ENCODE peak calls at places on chromosomes 6 and 20, in four cellular contexts. One of them, this sample, is unnamed.

GRCh38 chr20:25044660-25045342 is 13.1 kb downstream of the ACSS1 start:
- ATAC-seq in left cardiac atrium: peak
- ATAC-seq in central memory CD8-positive, alpha-beta T cell: no peak
- ATAC-seq in activated CD8-positive, alpha-beta T cell treated with anti-CD3 and anti-CD28 coated beads, Interleukin-2, amount 10 ng/mL, durations not matched to agents 7 days and 5 days: no peak
- ATAC-seq in this sample: no peak

GRCh38 chr6:38110407-38111025 is 291.0 kb downstream of the ZFAND3 start:
- ATAC-seq in left cardiac atrium: peak
- ATAC-seq in activated CD8-positive, alpha-beta T cell treated with anti-CD3 and anti-CD28 coated beads, Interleukin-2, amount 10 ng/mL, durations not matched to agents 7 days and 5 days: no peak
- ATAC-seq in central memory CD8-positive, alpha-beta T cell: no peak
- ATAC-seq in this sample: peak

GRCh38 chr6:155026366-155027045 is 31.4 kb downstream of the TIAM2 start:
- ATAC-seq in activated CD8-positive, alpha-beta T cell treated with anti-CD3 and anti-CD28 coated beads, Interleukin-2, amount 10 ng/mL, durations not matched to agents 7 days and 5 days: no peak
- ATAC-seq in left cardiac atrium: peak
- ATAC-seq in central memory CD8-positive, alpha-beta T cell: no peak
- ATAC-seq in this sample: peak

GRCh38 chr6:71649893-71650292 is 236.5 kb upstream of the RIMS1 start:
- ATAC-seq in activated CD8-positive, alpha-beta T cell treated with anti-CD3 and anti-CD28 coated beads, Interleukin-2, amount 10 ng/mL, durations not matched to agents 7 days and 5 days: no peak
- ATAC-seq in left cardiac atrium: no peak
- ATAC-seq in central memory CD8-positive, alpha-beta T cell: no peak
- ATAC-seq in this sample: no peak

GRCh38 chr20:49381558-49382493 is 100.6 kb downstream of the KCNB1 start:
- ATAC-seq in activated CD8-positive, alpha-beta T cell treated with anti-CD3 and anti-CD28 coated beads, Interleukin-2, amount 10 ng/mL, durations not matched to agents 7 days and 5 days: no peak
- ATAC-seq in central memory CD8-positive, alpha-beta T cell: no peak
- ATAC-seq in left cardiac atrium: peak
- ATAC-seq in this sample: peak

GRCh38 chr6:12119085-12119588 is 107.0 kb downstream of the HIVEP1 start:
- ATAC-seq in central memory CD8-positive, alpha-beta T cell: peak
- ATAC-seq in activated CD8-positive, alpha-beta T cell treated with anti-CD3 and anti-CD28 coated beads, Interleukin-2, amount 10 ng/mL, durations not matched to agents 7 days and 5 days: peak
- ATAC-seq in left cardiac atrium: no peak
- ATAC-seq in this sample: peak

GRCh38 chr6:26003102-26003694 is 40.6 kb downstream of the TRIM38 start:
- ATAC-seq in central memory CD8-positive, alpha-beta T cell: no peak
- ATAC-seq in activated CD8-positive, alpha-beta T cell treated with anti-CD3 and anti-CD28 coated beads, Interleukin-2, amount 10 ng/mL, durations not matched to agents 7 days and 5 days: peak
- ATAC-seq in left cardiac atrium: peak
- ATAC-seq in this sample: peak

GRCh38 chr6:113903666-113904330 is 46.7 kb downstream of the MARCKS start:
- ATAC-seq in left cardiac atrium: peak
- ATAC-seq in central memory CD8-positive, alpha-beta T cell: no peak
- ATAC-seq in activated CD8-positive, alpha-beta T cell treated with anti-CD3 and anti-CD28 coated beads, Interleukin-2, amount 10 ng/mL, durations not matched to agents 7 days and 5 days: no peak
- ATAC-seq in this sample: no peak

GRCh38 chr6:166826264-166826663 is 130.1 kb downstream of the RNASET2 start:
- ATAC-seq in left cardiac atrium: peak
- ATAC-seq in activated CD8-positive, alpha-beta T cell treated with anti-CD3 and anti-CD28 coated beads, Interleukin-2, amount 10 ng/mL, durations not matched to agents 7 days and 5 days: no peak
- ATAC-seq in central memory CD8-positive, alpha-beta T cell: no peak
- ATAC-seq in this sample: no peak

GRCh38 chr6:10890151-10890550 is 3.3 kb downstream of the SYCP2L start:
- ATAC-seq in left cardiac atrium: no peak
- ATAC-seq in activated CD8-positive, alpha-beta T cell treated with anti-CD3 and anti-CD28 coated beads, Interleukin-2, amount 10 ng/mL, durations not matched to agents 7 days and 5 days: no peak
- ATAC-seq in central memory CD8-positive, alpha-beta T cell: no peak
- ATAC-seq in this sample: no peak

GRCh38 chr6:46291880-46292279 is 121.1 kb upstream of the ENPP5 start:
- ATAC-seq in central memory CD8-positive, alpha-beta T cell: no peak
- ATAC-seq in activated CD8-positive, alpha-beta T cell treated with anti-CD3 and anti-CD28 coated beads, Interleukin-2, amount 10 ng/mL, durations not matched to agents 7 days and 5 days: no peak
- ATAC-seq in left cardiac atrium: no peak
- ATAC-seq in this sample: no peak

GRCh38 chr6:143247586-143247985 is 186.9 kb downstream of the AIG1 start:
- ATAC-seq in left cardiac atrium: no peak
- ATAC-seq in central memory CD8-positive, alpha-beta T cell: no peak
- ATAC-seq in activated CD8-positive, alpha-beta T cell treated with anti-CD3 and anti-CD28 coated beads, Interleukin-2, amount 10 ng/mL, durations not matched to agents 7 days and 5 days: no peak
- ATAC-seq in this sample: no peak

GRCh38 chr20:5918856-5919633 is 31.3 kb downstream of the TRMT6 start:
- ATAC-seq in left cardiac atrium: no peak
- ATAC-seq in activated CD8-positive, alpha-beta T cell treated with anti-CD3 and anti-CD28 coated beads, Interleukin-2, amount 10 ng/mL, durations not matched to agents 7 days and 5 days: peak
- ATAC-seq in central memory CD8-positive, alpha-beta T cell: peak
- ATAC-seq in this sample: peak

GRCh38 chr20:49631074-49631716 is 63.3 kb upstream of the PTGIS start:
- ATAC-seq in activated CD8-positive, alpha-beta T cell treated with anti-CD3 and anti-CD28 coated beads, Interleukin-2, amount 10 ng/mL, durations not matched to agents 7 days and 5 days: no peak
- ATAC-seq in left cardiac atrium: no peak
- ATAC-seq in central memory CD8-positive, alpha-beta T cell: no peak
- ATAC-seq in this sample: peak

GRCh38 chr6:108676555-108676954 is 115.8 kb downstream of the FOXO3 start:
- ATAC-seq in activated CD8-positive, alpha-beta T cell treated with anti-CD3 and anti-CD28 coated beads, Interleukin-2, amount 10 ng/mL, durations not matched to agents 7 days and 5 days: no peak
- ATAC-seq in left cardiac atrium: no peak
- ATAC-seq in central memory CD8-positive, alpha-beta T cell: no peak
- ATAC-seq in this sample: no peak

GRCh38 chr6:120173250-120173649 is 823.7 kb upstream of the MAN1A1 start:
- ATAC-seq in central memory CD8-positive, alpha-beta T cell: no peak
- ATAC-seq in left cardiac atrium: no peak
- ATAC-seq in activated CD8-positive, alpha-beta T cell treated with anti-CD3 and anti-CD28 coated beads, Interleukin-2, amount 10 ng/mL, durations not matched to agents 7 days and 5 days: no peak
- ATAC-seq in this sample: no peak

GRCh38 chr6:169852504-169853195 is 101.2 kb downstream of the ERMARD start:
- ATAC-seq in activated CD8-positive, alpha-beta T cell treated with anti-CD3 and anti-CD28 coated beads, Interleukin-2, amount 10 ng/mL, durations not matched to agents 7 days and 5 days: no peak
- ATAC-seq in left cardiac atrium: peak
- ATAC-seq in central memory CD8-positive, alpha-beta T cell: no peak
- ATAC-seq in this sample: peak

GRCh38 chr6:72083976-72084375 is 197.6 kb downstream of the RIMS1 start:
- ATAC-seq in central memory CD8-positive, alpha-beta T cell: no peak
- ATAC-seq in activated CD8-positive, alpha-beta T cell treated with anti-CD3 and anti-CD28 coated beads, Interleukin-2, amount 10 ng/mL, durations not matched to agents 7 days and 5 days: no peak
- ATAC-seq in left cardiac atrium: no peak
- ATAC-seq in this sample: no peak

GRCh38 chr20:56348746-56349145 is 10.0 kb upstream of the FAM210B start:
- ATAC-seq in activated CD8-positive, alpha-beta T cell treated with anti-CD3 and anti-CD28 coated beads, Interleukin-2, amount 10 ng/mL, durations not matched to agents 7 days and 5 days: no peak
- ATAC-seq in central memory CD8-positive, alpha-beta T cell: no peak
- ATAC-seq in left cardiac atrium: no peak
- ATAC-seq in this sample: peak